ENCODE peak calls at places on chromosomes 2 and 18, in four cellular contexts. X is breast epithelium, B is mammary epithelial cell, A is AG04450. E is an unnamed sample. For H3K9me3, the result is how much of the 10 kb centered on the place peaks cover.

GRCh38 chr2:74843371-74844298 is 9.7 kb downstream of the HK2 start:
- DNase-seq in B (peak), X (no peak), A (no peak), E (no peak)

GRCh38 chr2:71683070-71683469 is 229.7 kb downstream of the DYSF start:
- DNase-seq in X (peak), B (no peak), A (no peak), E (no peak)

GRCh38 chr2:119579457-119580295 is 35.4 kb downstream of the CFAP221 start:
- DNase-seq in A (no peak), X (no peak), B (no peak), E (no peak)

GRCh38 chr2:222671259-222672067 is at the start of gene MOGAT1:
- DNase-seq in A (no peak), B (no peak), X (no peak), E (no peak)

GRCh38 chr2:197538412-197538811 is 22.5 kb downstream of the MOB4 start:
- DNase-seq in X (no peak), B (no peak), A (no peak), E (no peak)

GRCh38 chr2:122737429-122738077 is 982.1 kb downstream of the TSN start:
- DNase-seq in X (no peak), A (no peak), B (peak), E (no peak)

GRCh38 chr2:26175716-26176615 is 3.1 kb downstream of the GAREM2 start:
- DNase-seq in B (no peak), A (no peak), X (peak), E (no peak)

GRCh38 chr2:121524650-121525425 is 5.8 kb upstream of the RNU4ATAC start:
- DNase-seq in A (no peak), X (no peak), B (peak), E (no peak)

GRCh38 chr2:219461061-219461514 is 26.4 kb downstream of the SPEG start:
- DNase-seq in B (peak), X (no peak), A (no peak), E (no peak)

GRCh38 chr2:103208916-103209315 is 447.1 kb downstream of the TMEM182 start:
- DNase-seq in A (no peak), X (no peak), B (no peak), E (no peak)

GRCh38 chr2:55196526-55196925 is 35.6 kb downstream of the CLHC1 start:
- DNase-seq in A (no peak), B (no peak), X (no peak), E (no peak)

GRCh38 chr2:55204536-55204935 is 27.6 kb downstream of the CLHC1 start:
- DNase-seq in X (no peak), B (no peak), A (no peak), E (no peak)

DNA sequence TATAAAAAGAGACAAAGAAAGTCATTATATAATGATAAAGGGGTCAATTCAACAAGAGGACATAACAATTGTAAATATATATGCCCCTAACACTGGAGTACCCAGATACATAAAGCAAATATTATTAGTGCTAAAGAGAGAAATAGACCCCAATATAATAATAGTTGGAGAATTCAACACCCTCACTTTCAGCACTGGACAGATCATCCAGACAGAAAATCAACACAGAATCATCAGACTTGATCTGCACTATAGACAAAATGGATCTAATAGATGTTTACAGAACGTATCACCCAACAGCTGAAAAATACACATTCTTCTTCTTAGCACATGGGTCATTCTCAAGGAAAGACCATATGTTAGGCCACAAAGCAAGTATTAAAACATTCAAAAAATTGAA is 31.7 kb downstream of the CLHC1 start:
- DNase-seq in A (no peak), B (no peak), X (no peak), E (no peak)
- H3K9me3 ChIP-seq in A (under half), B (under half), X (under half), E (under half)

GRCh38 chr2:234802071-234802844 is 149.6 kb upstream of the SH3BP4 start:
- DNase-seq in B (no peak), A (no peak), X (no peak), E (no peak)

GRCh38 chr2:234802845-234803171 is 149.0 kb upstream of the SH3BP4 start:
- DNase-seq in X (no peak), B (no peak), A (no peak), E (no peak)

GRCh38 chr2:234806818-234807217 is 145.0 kb upstream of the SH3BP4 start:
- DNase-seq in B (no peak), A (no peak), X (no peak), E (no peak)

GRCh38 chr2:234805826-234806225 is 146.0 kb upstream of the SH3BP4 start:
- DNase-seq in A (no peak), X (no peak), B (no peak), E (no peak)

GRCh38 chr2:234804704-234805103 is 147.1 kb upstream of the SH3BP4 start:
- DNase-seq in A (no peak), B (no peak), X (no peak), E (no peak)
- H3K9me3 ChIP-seq in A (under half), B (under half), X (under half), E (under half)

GRCh38 chr2:65386340-65386739 is 46.1 kb downstream of the SPRED2 start:
- DNase-seq in X (no peak), B (no peak), A (no peak), E (no peak)

GRCh38 chr2:65387017-65387416 is 45.4 kb downstream of the SPRED2 start:
- DNase-seq in B (no peak), A (no peak), X (no peak), E (no peak)

GRCh38 chr2:65388626-65389390 is 43.6 kb downstream of the SPRED2 start:
- DNase-seq in X (no peak), A (no peak), B (peak), E (no peak)

GRCh38 chr2:65389476-65389875 is 42.9 kb downstream of the SPRED2 start:
- DNase-seq in X (no peak), B (peak), A (no peak), E (no peak)

GRCh38 chr2:65388051-65388531 is 44.3 kb downstream of the SPRED2 start:
- DNase-seq in B (peak), X (peak), A (no peak), E (no peak)
- H3K9me3 ChIP-seq in B (under half), X (under half), A (under half), E (under half)

GRCh38 chr18:35278969-35279368 is 11.1 kb downstream of the ZSCAN30 start:
- DNase-seq in B (no peak), A (no peak), X (no peak), E (no peak)
- H3K9me3 ChIP-seq in B (under half), A (under half), X (under half), E (under half)

GRCh38 chr2:240637116-240637900 is 12.0 kb downstream of the GPR35 start:
- DNase-seq in B (no peak), X (peak), A (no peak), E (no peak)

GRCh38 chr2:240639566-240639965 is 14.3 kb downstream of the GPR35 start:
- DNase-seq in A (no peak), B (no peak), X (no peak), E (no peak)

GRCh38 chr2:240638517-240639160 is 13.4 kb downstream of the GPR35 start:
- DNase-seq in X (no peak), A (no peak), B (no peak), E (no peak)

GRCh38 chr2:240636563-240637115 is 11.4 kb downstream of the GPR35 start:
- DNase-seq in B (no peak), X (no peak), A (no peak), E (no peak)

DNA sequence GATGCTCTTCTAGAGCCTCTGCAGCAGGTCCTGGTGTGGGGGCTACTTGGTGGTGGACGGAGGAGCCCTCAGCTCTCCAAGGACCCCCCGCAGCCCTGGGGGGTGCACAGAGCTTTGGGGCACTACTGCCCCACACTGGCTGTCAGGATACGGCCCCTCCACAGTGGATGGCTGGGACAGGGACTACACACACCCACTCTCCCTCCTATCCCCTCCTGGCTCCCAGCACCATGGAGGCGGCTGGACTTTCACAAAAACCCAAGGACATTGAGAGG is 12.6 kb downstream of the GPR35 start:
- DNase-seq in X (peak), A (no peak), B (no peak), E (no peak)
- H3K9me3 ChIP-seq in X (under half), A (under half), B (under half), E (under half)

GRCh38 chr2:95392320-95392719 is 10.2 kb upstream of the FAHD2A start:
- DNase-seq in A (no peak), B (no peak), X (peak), E (no peak)
- H3K9me3 ChIP-seq in A (under half), B (under half), X (under half), E (under half)

DNA sequence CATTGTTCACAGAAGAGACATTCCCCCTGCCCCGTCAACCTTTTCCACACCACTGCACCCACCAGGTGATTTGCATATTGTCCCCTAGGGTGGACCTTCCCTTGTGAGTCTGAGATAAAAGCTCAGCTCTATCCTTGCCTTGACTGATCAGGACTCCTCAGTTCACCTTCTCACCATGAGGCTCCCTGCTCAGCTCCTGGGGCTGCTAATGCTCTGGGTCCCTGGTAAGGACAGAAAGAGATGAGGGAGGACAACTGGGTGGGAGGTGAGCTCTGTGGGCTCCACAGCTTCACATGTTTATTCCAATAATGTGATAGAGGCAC is 1160.1 kb downstream of the RPIA start:
- DNase-seq in X (no peak), B (no peak), A (no peak), E (no peak)
- H3K9me3 ChIP-seq in X (under half), B (under half), A (under half), E (under half)

GRCh38 chr2:31822587-31822986 is 188.2 kb downstream of the MEMO1 start:
- DNase-seq in X (no peak), A (no peak), B (no peak), E (no peak)

GRCh38 chr2:31828891-31829290 is 181.9 kb downstream of the MEMO1 start:
- DNase-seq in B (peak), A (no peak), X (no peak), E (no peak)

GRCh38 chr2:31823558-31823957 is 187.2 kb downstream of the MEMO1 start:
- DNase-seq in A (no peak), X (no peak), B (no peak), E (no peak)
- H3K9me3 ChIP-seq in A (under half), X (under half), B (under half), E (under half)

GRCh38 chr2:100367163-100367562 is 44.9 kb upstream of the LONRF2 start:
- DNase-seq in B (no peak), A (no peak), X (no peak), E (no peak)
- H3K9me3 ChIP-seq in B (under half), A (under half), X (under half), E (under half)

E was measured in T-helper 17 cell.